ENCODE peak calls at places on chromosomes 12 and 14, in nine cellular contexts. E is stimulated activated CD4-positive, alpha-beta T cell treated with anti-CD3 and anti-CD28 coated beads, TNF-alpha, amount 100 ng/mL, for 24 hours; B is upper lobe of right lung; M is HFFc6; G is amniotic epithelial cell; K is stromal cell of bone marrow; C is A549; D is nucleus accumbens; Y is naive thymus-derived CD8-positive, alpha-beta T cell. T is an unnamed sample.

GRCh38 chr12:131929530-131930456 is 717 bp downstream of the PUS1 start:
- DNase-seq in D (no peak), Y (peak; percentile 36), G (no peak), E (peak; percentile 20), K (no peak), M (peak; percentile 30), B (no peak), C (peak; percentile 50), T (peak; percentile 48)

GRCh38 chr12:64747681-64748080 is 11.5 kb downstream of the GNS start:
- DNase-seq in D (no peak), B (no peak), G (no peak), M (no peak), C (no peak), E (no peak), Y (no peak), K (no peak), T (no peak)

GRCh38 chr14:59534361-59534987 is 42.1 kb downstream of the CCDC175 start:
- DNase-seq in G (no peak), B (no peak), K (no peak), D (no peak), E (no peak), C (no peak), M (no peak), Y (no peak), T (no peak)

GRCh38 chr12:116137318-116137717 is 140.2 kb downstream of the MED13L start:
- DNase-seq in Y (no peak), M (no peak), E (no peak), C (no peak), D (no peak), K (no peak), G (no peak), B (no peak), T (no peak)

GRCh38 chr12:3493225-3494049 is 2.4 kb downstream of the PRMT8 start:
- DNase-seq in Y (no peak), M (no peak), C (no peak), B (no peak), D (peak; percentile 26), K (no peak), G (no peak), E (no peak), T (no peak)

GRCh38 chr12:15801770-15802393 is 12.7 kb upstream of the EPS8 start:
- DNase-seq in Y (no peak), G (no peak), B (no peak), E (no peak), C (no peak), K (no peak), D (no peak), M (no peak), T (no peak)

GRCh38 chr12:11749943-11750690 is 100.6 kb downstream of the ETV6 start:
- DNase-seq in E (no peak), B (no peak), C (no peak), D (no peak), Y (no peak), G (peak; percentile 48), M (no peak), K (no peak), T (no peak)

GRCh38 chr12:128644664-128645296 is 179.0 kb downstream of the SLC15A4 start:
- DNase-seq in E (peak; percentile 16), B (no peak), D (peak; percentile 10), C (peak; percentile 19), M (no peak), K (no peak), G (no peak), Y (no peak), T (peak; percentile 41)

GRCh38 chr12:121295746-121296617 is 527 bp downstream of the CAMKK2 start:
- DNase-seq in G (no peak), D (no peak), B (peak; percentile 78), M (no peak), E (peak; percentile 34), Y (peak; percentile 20), C (peak; percentile 25), K (no peak), T (peak; percentile 32)

GRCh38 chr12:4037747-4038312 is 164.6 kb upstream of the PARP11 start:
- DNase-seq in G (peak; percentile 44), E (no peak), C (peak; percentile 29), B (no peak), D (no peak), M (peak; percentile 32), Y (peak; percentile 31), K (peak; percentile 33), T (peak; percentile 72)

GRCh38 chr14:39668449-39668848 is 236.2 kb upstream of the FBXO33 start:
- DNase-seq in B (no peak), K (no peak), Y (peak; percentile 15), G (no peak), M (no peak), D (no peak), E (no peak), C (no peak), T (no peak)

GRCh38 chr12:124764870-124765570 is 98.6 kb downstream of the SCARB1 start:
- DNase-seq in K (peak; percentile 84), E (no peak), B (no peak), D (no peak), Y (no peak), C (no peak), G (peak; percentile 99), M (peak; percentile 66), T (no peak)

GRCh38 chr12:111777345-111778045 is 10.8 kb downstream of the ALDH2 start:
- DNase-seq in B (peak; percentile 75), E (no peak), G (no peak), M (no peak), K (no peak), Y (no peak), C (peak; percentile 50), D (no peak), T (peak; percentile 88)

GRCh38 chr12:47316609-47317049 is 236.9 kb upstream of the AMIGO2 start:
- DNase-seq in K (no peak), Y (no peak), E (no peak), C (no peak), B (no peak), G (no peak), M (no peak), D (no peak), T (no peak)

GRCh38 chr14:22131749-22132476 is 457.1 kb downstream of the DAD1 start:
- DNase-seq in K (no peak), G (peak; percentile 3), E (peak; percentile 14), B (no peak), M (no peak), Y (peak; percentile 21), D (no peak), C (no peak), T (peak; percentile 35)

GRCh38 chr12:118645219-118645618 is 268.9 kb downstream of the SUDS3 start:
- DNase-seq in D (no peak), K (no peak), B (no peak), C (no peak), G (no peak), Y (no peak), M (no peak), E (no peak), T (peak; percentile 62)

GRCh38 chr12:32846053-32846452 is 50.5 kb downstream of the PKP2 start:
- DNase-seq in Y (no peak), E (no peak), B (no peak), M (no peak), G (no peak), D (no peak), C (no peak), K (no peak), T (no peak)

GRCh38 chr12:106416273-106416672 is 58.7 kb downstream of the POLR3B start:
- DNase-seq in C (no peak), Y (no peak), B (no peak), E (no peak), D (no peak), G (peak; percentile 45), M (no peak), K (no peak), T (peak; percentile 87)

GRCh38 chr14:76985021-76985420 is 43.5 kb downstream of the IRF2BPL start:
- DNase-seq in G (peak; percentile 90), M (peak; percentile 88), E (no peak), B (no peak), C (no peak), Y (no peak), K (peak; percentile 30), D (no peak), T (no peak)

GRCh38 chr12:94305293-94305957 is 154.2 kb downstream of the CEP83 start:
- DNase-seq in D (no peak), B (no peak), E (peak; percentile 26), Y (no peak), C (no peak), G (peak; percentile 83), M (peak; percentile 13), K (peak; percentile 79), T (no peak)

GRCh38 chr14:52299692-52300278 is 14.3 kb upstream of the PTGER2 start:
- DNase-seq in M (peak; percentile 60), E (no peak), B (no peak), G (peak; percentile 78), D (no peak), C (peak; percentile 54), K (no peak), Y (peak; percentile 68), T (peak; percentile 39)

GRCh38 chr12:15979096-15980091 is 68.3 kb downstream of the DERA start:
- DNase-seq in Y (no peak), B (no peak), E (no peak), C (peak; percentile 51), G (peak; percentile 89), D (no peak), M (peak; percentile 92), K (peak; percentile 74), T (peak; percentile 96)

GRCh38 chr12:19431407-19432308 is 7.6 kb upstream of the AEBP2 start:
- DNase-seq in D (no peak), M (peak; percentile 93), Y (no peak), B (no peak), G (no peak), C (no peak), E (peak; percentile 29), K (peak; percentile 67), T (peak; percentile 42)

GRCh38 chr12:47527816-47528215 is 178.0 kb downstream of the RPAP3 start:
- DNase-seq in G (peak; percentile 91), C (no peak), D (no peak), M (peak; percentile 53), B (no peak), Y (no peak), E (no peak), K (no peak), T (no peak)

GRCh38 chr12:14514154-14514842 is 53.4 kb downstream of the PLBD1 start:
- DNase-seq in B (no peak), D (no peak), Y (peak; percentile 11), E (no peak), G (peak; percentile 53), M (peak; percentile 11), K (peak; percentile 5), C (no peak), T (peak; percentile 26)

GRCh38 chr12:71070416-71071155 is 87.2 kb downstream of the TSPAN8 start:
- DNase-seq in E (no peak), G (no peak), B (no peak), M (no peak), D (no peak), Y (no peak), C (no peak), K (no peak), T (no peak)

GRCh38 chr12:25648460-25648859 is 95.4 kb upstream of the LMNTD1 start:
- DNase-seq in C (peak; percentile 24), D (peak; percentile 12), E (no peak), M (peak; percentile 86), K (peak; percentile 46), B (no peak), Y (no peak), G (peak; percentile 37), T (peak; percentile 63)

GRCh38 chr14:97277711-97278110 is 480.5 kb downstream of the VRK1 start:
- DNase-seq in M (no peak), Y (no peak), D (no peak), K (no peak), G (no peak), E (no peak), B (no peak), C (no peak), T (no peak)

GRCh38 chr12:97275261-97276197 is 187.1 kb upstream of the RMST start:
- DNase-seq in K (no peak), M (no peak), C (no peak), E (no peak), D (peak; percentile 82), Y (no peak), G (no peak), B (no peak), T (no peak)

GRCh38 chr14:24427537-24428508 is 1.6 kb downstream of the CBLN3 start:
- DNase-seq in K (no peak), C (no peak), G (no peak), E (no peak), D (no peak), B (no peak), M (no peak), Y (no peak), T (no peak)

GRCh38 chr12:104460041-104460757 is 3.5 kb downstream of the CHST11 start:
- DNase-seq in E (no peak), C (no peak), K (no peak), D (no peak), G (no peak), B (no peak), M (no peak), Y (no peak), T (no peak)